ENCODE peak calls at places on chromosomes 11 and 22, in eight cellular contexts. One of them, this sample, is unnamed.

GRCh38 chr11:85787168-85787567 is 23.8 kb downstream of the SYTL2 start:
- DNase-seq in K562: no peak
- DNase-seq in fibroblast of lung: no peak
- DNase-seq in MM.1S: no peak
- DNase-seq in IMR-90: no peak
- DNase-seq in neuronal stem cell: no peak
- DNase-seq in mammary epithelial cell: no peak
- DNase-seq in mesendoderm: no peak
- DNase-seq in this sample: no peak

GRCh38 chr11:134407321-134407828 is 4.7 kb downstream of the B3GAT1 start:
- DNase-seq in mammary epithelial cell: no peak
- DNase-seq in neuronal stem cell: no peak
- DNase-seq in mesendoderm: no peak
- DNase-seq in K562: no peak
- DNase-seq in IMR-90: no peak
- DNase-seq in MM.1S: no peak
- DNase-seq in fibroblast of lung: no peak
- DNase-seq in this sample: no peak

GRCh38 chr11:1854949-1855885 is 2.3 kb downstream of the LSP1 start:
- DNase-seq in mammary epithelial cell: no peak
- DNase-seq in fibroblast of lung: no peak
- DNase-seq in K562: no peak
- DNase-seq in IMR-90: no peak
- DNase-seq in neuronal stem cell: no peak
- DNase-seq in MM.1S: no peak
- DNase-seq in mesendoderm: no peak
- DNase-seq in this sample: no peak

GRCh38 chr11:126082251-126083109 is 19.8 kb upstream of the CDON start:
- DNase-seq in mammary epithelial cell: no peak
- DNase-seq in neuronal stem cell: no peak
- DNase-seq in K562: no peak
- DNase-seq in fibroblast of lung: no peak
- DNase-seq in IMR-90: no peak
- DNase-seq in mesendoderm: no peak
- DNase-seq in MM.1S: no peak
- DNase-seq in this sample: peak; percentile 77

GRCh38 chr11:43788394-43788793 is 92.2 kb upstream of the ALKBH3 start:
- DNase-seq in K562: no peak
- DNase-seq in MM.1S: no peak
- DNase-seq in mammary epithelial cell: no peak
- DNase-seq in IMR-90: no peak
- DNase-seq in neuronal stem cell: peak; percentile 1
- DNase-seq in fibroblast of lung: no peak
- DNase-seq in mesendoderm: no peak
- DNase-seq in this sample: no peak

GRCh38 chr22:41003041-41003440 is 51.9 kb downstream of the RBX1 start:
- DNase-seq in neuronal stem cell: no peak
- DNase-seq in mesendoderm: peak; percentile 33
- DNase-seq in K562: no peak
- DNase-seq in MM.1S: no peak
- DNase-seq in fibroblast of lung: no peak
- DNase-seq in IMR-90: no peak
- DNase-seq in mammary epithelial cell: no peak
- DNase-seq in this sample: no peak

GRCh38 chr22:31948002-31948401 is 3.7 kb downstream of the YWHAH start:
- DNase-seq in MM.1S: no peak
- DNase-seq in mammary epithelial cell: no peak
- DNase-seq in neuronal stem cell: no peak
- DNase-seq in IMR-90: no peak
- DNase-seq in mesendoderm: no peak
- DNase-seq in K562: no peak
- DNase-seq in fibroblast of lung: no peak
- DNase-seq in this sample: no peak

GRCh38 chr11:75403037-75403436 is 3.7 kb downstream of the RPS3 start:
- DNase-seq in neuronal stem cell: no peak
- DNase-seq in mammary epithelial cell: no peak
- DNase-seq in mesendoderm: no peak
- DNase-seq in fibroblast of lung: no peak
- DNase-seq in IMR-90: no peak
- DNase-seq in MM.1S: no peak
- DNase-seq in K562: no peak
- DNase-seq in this sample: no peak

GRCh38 chr22:17920145-17920605 is 104.2 kb downstream of the MICAL3 start:
- DNase-seq in neuronal stem cell: no peak
- DNase-seq in IMR-90: peak; percentile 62
- DNase-seq in mesendoderm: peak; percentile 92
- DNase-seq in fibroblast of lung: peak; percentile 52
- DNase-seq in K562: peak; percentile 94
- DNase-seq in MM.1S: no peak
- DNase-seq in mammary epithelial cell: peak; percentile 72
- DNase-seq in this sample: peak; percentile 88

GRCh38 chr11:9760180-9760550 is 96.3 kb downstream of the SWAP70 start:
- DNase-seq in MM.1S: no peak
- DNase-seq in neuronal stem cell: no peak
- DNase-seq in mammary epithelial cell: peak; percentile 23
- DNase-seq in mesendoderm: no peak
- DNase-seq in K562: no peak
- DNase-seq in IMR-90: peak; percentile 95
- DNase-seq in fibroblast of lung: peak; percentile 98
- DNase-seq in this sample: no peak

GRCh38 chr11:11843642-11844041 is 1.9 kb downstream of the USP47 start:
- DNase-seq in fibroblast of lung: no peak
- DNase-seq in IMR-90: no peak
- DNase-seq in mesendoderm: no peak
- DNase-seq in K562: no peak
- DNase-seq in mammary epithelial cell: no peak
- DNase-seq in neuronal stem cell: no peak
- DNase-seq in MM.1S: no peak
- DNase-seq in this sample: no peak
- H3K4me1 ChIP-seq in fibroblast of lung: peaks cover 2% of the 10 kb centered on the region
- H3K4me1 ChIP-seq in IMR-90: peaks cover 4% of the 10 kb centered on the region
- H3K4me1 ChIP-seq in mesendoderm: peaks cover 4% of the 10 kb centered on the region
- H3K4me1 ChIP-seq in K562: peaks cover 35% of the 10 kb centered on the region
- H3K4me1 ChIP-seq in mammary epithelial cell: peaks cover 27% of the 10 kb centered on the region
- H3K4me1 ChIP-seq in neuronal stem cell: no peaks in the 10 kb centered on the region
- H3K4me1 ChIP-seq in MM.1S: peaks cover 26% of the 10 kb centered on the region
- H3K4me1 ChIP-seq in this sample: peaks cover 3% of the 10 kb centered on the region

GRCh38 chr11:93732237-93732892 is 8.9 kb downstream of the TAF1D start:
- DNase-seq in mesendoderm: no peak
- DNase-seq in MM.1S: no peak
- DNase-seq in neuronal stem cell: no peak
- DNase-seq in IMR-90: no peak
- DNase-seq in mammary epithelial cell: no peak
- DNase-seq in fibroblast of lung: no peak
- DNase-seq in K562: no peak
- DNase-seq in this sample: no peak

GRCh38 chr11:93727985-93728791 is 13.1 kb downstream of the TAF1D start:
- DNase-seq in IMR-90: peak; percentile 54
- DNase-seq in fibroblast of lung: peak; percentile 45
- DNase-seq in mammary epithelial cell: no peak
- DNase-seq in mesendoderm: no peak
- DNase-seq in neuronal stem cell: no peak
- DNase-seq in K562: no peak
- DNase-seq in MM.1S: no peak
- DNase-seq in this sample: no peak

GRCh38 chr11:93729129-93729616 is 12.1 kb downstream of the TAF1D start:
- DNase-seq in fibroblast of lung: no peak
- DNase-seq in IMR-90: no peak
- DNase-seq in K562: no peak
- DNase-seq in mammary epithelial cell: no peak
- DNase-seq in MM.1S: no peak
- DNase-seq in neuronal stem cell: no peak
- DNase-seq in mesendoderm: no peak
- DNase-seq in this sample: peak; percentile 61

GRCh38 chr11:93730108-93731107 is 10.9 kb downstream of the TAF1D start:
- DNase-seq in fibroblast of lung: no peak
- DNase-seq in K562: no peak
- DNase-seq in neuronal stem cell: no peak
- DNase-seq in mesendoderm: no peak
- DNase-seq in MM.1S: no peak
- DNase-seq in IMR-90: no peak
- DNase-seq in mammary epithelial cell: no peak
- DNase-seq in this sample: no peak

DNA sequence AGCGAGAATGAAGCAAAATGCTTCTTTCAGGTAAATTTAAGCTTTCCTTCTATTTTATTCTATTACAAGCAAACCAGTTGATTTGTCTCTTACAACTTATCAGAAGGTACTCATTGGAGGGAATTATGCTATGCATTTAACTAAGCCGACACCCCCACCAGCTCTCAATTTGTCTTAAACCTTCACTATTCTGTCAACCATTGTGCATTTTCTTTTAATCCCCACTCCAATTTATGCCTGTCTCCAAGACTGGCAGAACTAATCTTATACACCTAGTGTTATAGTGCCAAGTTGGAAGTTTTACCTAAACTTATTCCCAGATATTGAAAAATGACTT is 12.5 kb downstream of the TAF1D start:
- DNase-seq in fibroblast of lung: no peak
- DNase-seq in K562: no peak
- DNase-seq in IMR-90: no peak
- DNase-seq in mesendoderm: no peak
- DNase-seq in MM.1S: no peak
- DNase-seq in neuronal stem cell: no peak
- DNase-seq in mammary epithelial cell: no peak
- DNase-seq in this sample: no peak
- H3K27ac ChIP-seq in fibroblast of lung: no peak overlapping the region
- H3K27ac ChIP-seq in K562: peak overlapping the region; percentile 31
- H3K27ac ChIP-seq in IMR-90: no peak overlapping the region
- H3K27ac ChIP-seq in mesendoderm: no peak overlapping the region
- H3K27ac ChIP-seq in MM.1S: peak overlapping the region; percentile 4
- H3K27ac ChIP-seq in neuronal stem cell: no peak overlapping the region
- H3K27ac ChIP-seq in mammary epithelial cell: no peak overlapping the region
- H3K27ac ChIP-seq in this sample: peak overlapping the region; percentile 13

DNA sequence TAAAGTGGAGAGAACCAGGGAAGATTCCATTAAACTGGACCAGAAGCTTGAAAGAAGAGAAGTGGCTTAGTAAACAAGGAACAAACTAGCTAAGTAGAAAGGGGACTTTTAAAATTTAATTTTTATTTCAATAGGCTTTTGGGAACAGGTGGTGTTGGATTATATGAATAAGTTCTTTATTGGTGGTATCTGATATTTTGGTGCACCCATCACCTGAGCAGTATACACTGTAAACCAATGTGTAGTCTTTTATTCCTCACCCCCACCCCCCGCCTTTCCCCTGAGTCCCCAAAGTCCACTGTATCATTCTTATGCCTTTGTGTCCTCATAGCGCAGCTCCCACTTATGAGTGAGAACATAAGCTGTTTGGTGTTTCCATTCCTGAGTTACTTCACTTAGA is 7.4 kb downstream of the ACAT1 start:
- DNase-seq in mammary epithelial cell: no peak
- DNase-seq in MM.1S: no peak
- DNase-seq in neuronal stem cell: no peak
- DNase-seq in fibroblast of lung: no peak
- DNase-seq in K562: no peak
- DNase-seq in IMR-90: no peak
- DNase-seq in mesendoderm: no peak
- DNase-seq in this sample: no peak
- H3K9ac ChIP-seq in mammary epithelial cell: no peak overlapping the region
- H3K9ac ChIP-seq in MM.1S: no peak overlapping the region
- H3K9ac ChIP-seq in neuronal stem cell: no peak overlapping the region
- H3K9ac ChIP-seq in fibroblast of lung: no peak overlapping the region
- H3K9ac ChIP-seq in K562: no peak overlapping the region
- H3K9ac ChIP-seq in IMR-90: no peak overlapping the region
- H3K9ac ChIP-seq in mesendoderm: no peak overlapping the region
- H3K9ac ChIP-seq in this sample: no peak overlapping the region

DNA sequence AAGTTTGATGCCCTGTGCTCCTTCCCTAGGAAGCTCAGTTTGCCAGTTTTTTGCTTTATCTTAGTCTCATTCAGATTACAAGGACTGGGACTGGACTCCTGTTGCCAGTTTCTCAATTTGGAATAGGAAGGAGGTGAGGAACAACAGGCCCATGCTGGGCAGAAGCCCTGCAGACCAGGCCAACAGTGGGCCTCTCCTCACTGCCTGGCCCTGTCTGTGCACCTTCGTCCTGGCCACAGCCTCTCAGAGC is 23.7 kb downstream of the MED15 start:
- DNase-seq in mammary epithelial cell: no peak
- DNase-seq in K562: no peak
- DNase-seq in neuronal stem cell: no peak
- DNase-seq in MM.1S: no peak
- DNase-seq in IMR-90: no peak
- DNase-seq in mesendoderm: no peak
- DNase-seq in fibroblast of lung: no peak
- DNase-seq in this sample: no peak
- H3K4me1 ChIP-seq in mammary epithelial cell: peaks cover 63% of the 10 kb centered on the region
- H3K4me1 ChIP-seq in K562: peaks cover 14% of the 10 kb centered on the region
- H3K4me1 ChIP-seq in neuronal stem cell: peaks cover 34% of the 10 kb centered on the region
- H3K4me1 ChIP-seq in MM.1S: no peaks in the 10 kb centered on the region
- H3K4me1 ChIP-seq in IMR-90: peaks cover 48% of the 10 kb centered on the region
- H3K4me1 ChIP-seq in mesendoderm: peaks cover 12% of the 10 kb centered on the region
- H3K4me1 ChIP-seq in fibroblast of lung: peaks cover 41% of the 10 kb centered on the region
- H3K4me1 ChIP-seq in this sample: no peaks in the 10 kb centered on the region

DNA sequence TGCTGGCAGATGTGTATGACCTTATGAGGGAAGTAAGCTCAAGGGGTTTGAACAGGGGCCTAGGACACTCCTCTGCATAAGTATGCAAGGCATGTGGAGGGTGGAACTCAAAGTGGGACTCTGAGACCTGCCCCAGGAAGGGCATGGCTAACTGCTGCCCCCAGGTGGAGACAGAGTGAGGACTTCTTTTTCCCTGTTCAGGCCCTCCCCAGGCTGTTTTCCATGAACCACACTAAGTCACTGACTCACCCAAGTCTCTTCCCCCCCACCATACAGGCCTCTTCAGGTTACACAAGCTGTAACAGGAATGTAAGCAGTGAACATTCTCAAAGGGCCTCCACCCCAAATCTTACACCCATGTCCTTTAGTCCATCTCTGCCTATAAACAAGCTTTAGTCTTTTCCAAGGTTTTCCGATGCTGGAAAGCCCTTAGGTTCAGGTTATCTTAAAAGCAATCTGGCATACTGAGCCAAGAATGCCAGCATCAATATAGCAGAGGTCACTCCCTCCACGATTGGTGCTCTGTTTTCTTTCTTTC is 13.1 kb downstream of the EEF1G start:
- DNase-seq in neuronal stem cell: peak; percentile 82
- DNase-seq in MM.1S: peak; percentile 63
- DNase-seq in mammary epithelial cell: peak; percentile 97
- DNase-seq in K562: peak; percentile 92
- DNase-seq in IMR-90: peak; percentile 98
- DNase-seq in mesendoderm: peak; percentile 99
- DNase-seq in fibroblast of lung: peak; percentile 98
- DNase-seq in this sample: peak; percentile 98
- H3K27ac ChIP-seq in neuronal stem cell: peak overlapping the region; percentile 54
- H3K27ac ChIP-seq in MM.1S: peak overlapping the region; percentile 6
- H3K27ac ChIP-seq in mammary epithelial cell: peak overlapping the region; percentile 35
- H3K27ac ChIP-seq in K562: no peak overlapping the region
- H3K27ac ChIP-seq in IMR-90: peak overlapping the region; percentile 64
- H3K27ac ChIP-seq in mesendoderm: peak overlapping the region; percentile 7
- H3K27ac ChIP-seq in fibroblast of lung: peak overlapping the region; percentile 38
- H3K27ac ChIP-seq in this sample: peak overlapping the region; percentile 39

This sample was measured in endodermal cell.